ENCODE peak calls at places on chromosomes 1 and 21, in five cellular contexts. E is A673, A is fibroblast of pulmonary artery, P is tibial artery, S is mesendoderm. V is an unnamed sample.

GRCh38 chr1:17545354-17545753 is 5.9 kb downstream of the ARHGEF10L start:
- DNase-seq in E (no peak), A (peak; percentile 68), P (no peak), S (no peak), V (no peak)

GRCh38 chr21:33308586-33309490 is 15.9 kb upstream of the IFNAR1 start:
- DNase-seq in E (peak; percentile 41), A (peak; percentile 38), P (peak; percentile 29), S (no peak), V (peak; percentile 65)

GRCh38 chr1:233790121-233790520 is 114.4 kb upstream of the SLC35F3 start:
- DNase-seq in E (no peak), A (no peak), P (no peak), S (no peak), V (no peak)

GRCh38 chr21:40845621-40846020 is 1.3 kb downstream of the DSCAM start:
- DNase-seq in E (no peak), A (no peak), P (no peak), S (no peak), V (no peak)

GRCh38 chr1:199646761-199647160 is 380.7 kb upstream of the NR5A2 start:
- DNase-seq in E (no peak), A (no peak), P (no peak), S (no peak), V (no peak)

GRCh38 chr1:177432897-177433296 is 262.1 kb downstream of the BRINP2 start:
- DNase-seq in E (peak; percentile 51), A (peak; percentile 3), P (no peak), S (no peak), V (peak; percentile 8)

GRCh38 chr1:232372431-232373225 is 257.3 kb downstream of the SIPA1L2 start:
- DNase-seq in E (no peak), A (no peak), P (no peak), S (no peak), V (no peak)

GRCh38 chr1:70204578-70204977 is 801 bp downstream of the LRRC40 start:
- DNase-seq in E (peak; percentile 19), A (no peak), P (no peak), S (peak; percentile 11), V (peak; percentile 3)

GRCh38 chr1:221363074-221363473 is 378.8 kb downstream of the DUSP10 start:
- DNase-seq in E (no peak), A (no peak), P (no peak), S (peak; percentile 15), V (no peak)

GRCh38 chr1:68207129-68207689 is 25.1 kb downstream of the WLS start:
- DNase-seq in E (peak; percentile 65), A (peak; percentile 81), P (no peak), S (no peak), V (no peak)

GRCh38 chr1:19712928-19713327 is 48.3 kb downstream of the HTR6 start:
- DNase-seq in E (no peak), A (peak; percentile 13), P (no peak), S (no peak), V (no peak)

GRCh38 chr1:4050998-4051397 is 150.9 kb upstream of the C1orf174 start:
- DNase-seq in E (no peak), A (no peak), P (no peak), S (no peak), V (no peak)

GRCh38 chr21:34928637-34929036 is 120.5 kb downstream of the RUNX1 start:
- DNase-seq in E (no peak), A (no peak), P (no peak), S (no peak), V (no peak)

GRCh38 chr1:84668185-84668584 is 22.1 kb downstream of the SSX2IP start:
- DNase-seq in E (peak; percentile 43), A (peak; percentile 33), P (no peak), S (peak; percentile 39), V (peak; percentile 23)

GRCh38 chr1:219049411-219049943 is 124.2 kb upstream of the LYPLAL1 start:
- DNase-seq in E (no peak), A (no peak), P (no peak), S (no peak), V (no peak)

GRCh38 chr21:45291613-45292398 is 4.1 kb upstream of the POFUT2 start:
- DNase-seq in E (no peak), A (no peak), P (peak; percentile 74), S (no peak), V (no peak)

GRCh38 chr1:11731719-11732283 is 4.1 kb upstream of the AGTRAP start:
- DNase-seq in E (peak; percentile 33), A (peak; percentile 64), P (peak; percentile 84), S (peak; percentile 62), V (no peak)

GRCh38 chr1:109149874-109150601 is 36.1 kb downstream of the ELAPOR1 start:
- DNase-seq in E (no peak), A (no peak), P (no peak), S (no peak), V (no peak)

GRCh38 chr1:214902636-214903320 is 179.8 kb upstream of the KCNK2 start:
- DNase-seq in E (no peak), A (peak; percentile 40), P (no peak), S (no peak), V (no peak)

GRCh38 chr1:66298427-66298826 is 235.5 kb upstream of the SGIP1 start:
- DNase-seq in E (no peak), A (no peak), P (no peak), S (no peak), V (no peak)

GRCh38 chr1:160827418-160827817 is 31.4 kb downstream of the LY9 start:
- DNase-seq in E (no peak), A (peak; percentile 42), P (no peak), S (no peak), V (peak; percentile 39)

GRCh38 chr1:42325014-42325402 is 10.0 kb downstream of the FOXJ3 start:
- DNase-seq in E (no peak), A (no peak), P (no peak), S (no peak), V (no peak)

GRCh38 chr1:6582370-6582769 is 2.6 kb downstream of the ZBTB48 start:
- DNase-seq in E (no peak), A (no peak), P (no peak), S (no peak), V (no peak)

GRCh38 chr1:15489052-15489736 is 13.3 kb downstream of the CELA2B start:
- DNase-seq in E (no peak), A (no peak), P (no peak), S (no peak), V (no peak)

GRCh38 chr1:116334868-116335649 is 38.0 kb upstream of the ATP1A1 start:
- DNase-seq in E (no peak), A (peak; percentile 43), P (no peak), S (peak; percentile 54), V (peak; percentile 5)

GRCh38 chr21:43985690-43986251 is 26.3 kb upstream of the TRAPPC10 start:
- DNase-seq in E (no peak), A (no peak), P (no peak), S (peak; percentile 25), V (no peak)

GRCh38 chr1:44707112-44707881 is 23.7 kb downstream of the RNU5D-1 start:
- DNase-seq in E (no peak), A (peak; percentile 83), P (peak; percentile 41), S (no peak), V (no peak)

GRCh38 chr1:240293706-240294105 is 202.0 kb downstream of the FMN2 start:
- DNase-seq in E (no peak), A (no peak), P (no peak), S (no peak), V (no peak)

GRCh38 chr1:188669715-188670114 is 1807.9 kb downstream of the BRINP3 start:
- DNase-seq in E (peak; percentile 68), A (peak; percentile 51), P (no peak), S (no peak), V (no peak)

GRCh38 chr1:43783671-43784205 is 76.4 kb downstream of the ST3GAL3 start:
- DNase-seq in E (no peak), A (no peak), P (no peak), S (peak; percentile 54), V (peak; percentile 73)

GRCh38 chr1:29468501-29468900 is 232.2 kb downstream of the PTPRU start:
- DNase-seq in E (no peak), A (no peak), P (peak; percentile 50), S (no peak), V (no peak)

GRCh38 chr1:6869002-6869380 is 83.7 kb downstream of the CAMTA1 start:
- DNase-seq in E (no peak), A (no peak), P (no peak), S (no peak), V (no peak)

GRCh38 chr21:15410853-15411252 is 318.9 kb upstream of the USP25 start:
- DNase-seq in E (no peak), A (no peak), P (no peak), S (no peak), V (no peak)

GRCh38 chr1:28111157-28111556 is 22.7 kb upstream of the EYA3 start:
- DNase-seq in E (no peak), A (no peak), P (no peak), S (no peak), V (peak; percentile 70)
- H3K4me3 ChIP-seq in E (no peak overlapping the region), A (no peak overlapping the region), P (no peak overlapping the region), S (no peak overlapping the region), V (no peak overlapping the region)

GRCh38 chr1:158189637-158190036 is 8.9 kb downstream of the CD1D start:
- DNase-seq in E (no peak), A (no peak), P (no peak), S (no peak), V (no peak)
- H3K4me3 ChIP-seq in E (no peak overlapping the region), A (no peak overlapping the region), P (no peak overlapping the region), S (no peak overlapping the region), V (no peak overlapping the region)

GRCh38 chr1:54407201-54407956 is 1.2 kb upstream of the SSBP3 start:
- DNase-seq in E (peak; percentile 89), A (peak; percentile 97), P (peak; percentile 77), S (peak; percentile 98), V (peak; percentile 92)

GRCh38 chr1:54406339-54407181 is at the start of gene SSBP3:
- DNase-seq in E (peak; percentile 92), A (peak; percentile 95), P (peak; percentile 95), S (peak; percentile 97), V (peak; percentile 96)

GRCh38 chr1:54408701-54409066 is 2.5 kb upstream of the SSBP3 start:
- DNase-seq in E (no peak), A (no peak), P (no peak), S (no peak), V (no peak)

GRCh38 chr1:54409156-54410142 is 3.3 kb upstream of the SSBP3 start:
- DNase-seq in E (no peak), A (no peak), P (no peak), S (peak; percentile 94), V (peak; percentile 51)

DNA sequence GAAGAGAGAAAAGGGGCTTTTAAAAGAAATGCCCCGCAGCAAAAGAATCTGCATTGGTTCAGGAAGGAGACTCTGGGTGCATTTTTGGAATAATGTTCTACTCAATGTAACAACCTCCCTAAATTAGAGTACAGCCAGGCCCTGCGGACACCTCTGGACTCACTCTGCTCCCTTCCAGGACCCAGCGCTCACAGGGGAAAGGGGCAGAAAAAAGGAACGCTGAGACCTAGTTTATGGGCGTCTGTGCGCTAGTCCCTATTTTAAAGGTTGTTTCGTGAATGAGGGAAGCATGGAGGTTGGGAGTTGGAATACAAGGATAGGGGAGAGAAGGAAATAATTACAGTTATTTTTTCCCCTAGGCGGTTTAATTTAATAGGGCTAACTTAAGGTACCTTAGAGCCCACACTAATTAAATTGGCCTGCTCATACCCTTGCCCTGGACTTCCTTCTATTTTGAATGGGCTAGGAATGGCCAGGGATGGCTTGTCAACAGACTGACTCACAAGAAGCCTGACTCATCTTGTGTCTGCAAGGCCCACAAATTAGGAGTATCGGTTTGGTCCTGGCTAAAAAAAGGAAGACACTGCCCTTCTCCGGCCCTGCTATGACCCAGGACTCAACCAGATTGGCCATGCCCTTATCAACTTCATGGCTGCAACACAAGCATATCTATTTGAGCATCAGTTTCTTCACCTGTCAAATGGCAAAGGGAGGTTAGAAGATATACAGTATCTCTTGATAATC is 1.9 kb upstream of the SSBP3 start:
- DNase-seq in E (no peak), A (peak; percentile 78), P (no peak), S (peak; percentile 88), V (peak; percentile 85)
- H3K4me3 ChIP-seq in E (no peak overlapping the region), A (no peak overlapping the region), P (no peak overlapping the region), S (no peak overlapping the region), V (peak overlapping the region; percentile 11)

GRCh38 chr1:153308540-153308939 is 4.2 kb downstream of the PGLYRP3 start:
- DNase-seq in E (no peak), A (no peak), P (peak; percentile 3), S (no peak), V (no peak)
- H3K4me3 ChIP-seq in E (no peak overlapping the region), A (no peak overlapping the region), P (no peak overlapping the region), S (no peak overlapping the region), V (no peak overlapping the region)

V was measured in NB4.